ENCODE peak calls at places on chromosomes 11 and 22, in six cellular contexts. N is H54, Z is COR-L47, W is NCI-H1105 treated with DMSO at 0.1 percent for 48 hours, K is astrocyte of the spinal cord, P is posterior vena cava. E is an unnamed sample.

GRCh38 chr11:33309118-33309517 is 51.9 kb downstream of the HIPK3 start:
- DNase-seq in N (no peak), Z (no peak), W (no peak), K (no peak), P (no peak), E (no peak)

GRCh38 chr11:10779086-10779485 is 28.0 kb downstream of the CTR9 start:
- DNase-seq in N (no peak), Z (no peak), W (no peak), K (no peak), P (no peak), E (no peak)

GRCh38 chr22:37263966-37264887 is 18.1 kb upstream of the CYTH4 start:
- DNase-seq in N (no peak), Z (no peak), W (no peak), K (no peak), P (peak; percentile 45), E (no peak)

GRCh38 chr11:94638278-94638901 is 71.2 kb downstream of the PIWIL4 start:
- DNase-seq in N (no peak), Z (no peak), W (no peak), K (peak; percentile 30), P (no peak), E (no peak)

GRCh38 chr11:2581931-2582435 is 117.8 kb downstream of the KCNQ1OT1 start:
- DNase-seq in N (no peak), Z (no peak), W (no peak), K (no peak), P (peak; percentile 68), E (no peak)

GRCh38 chr11:70397983-70398833 is at the start of gene CTTN:
- DNase-seq in N (peak; percentile 81), Z (peak; percentile 90), W (peak; percentile 85), K (peak; percentile 88), P (peak; percentile 94), E (peak; percentile 51)

GRCh38 chr11:131670876-131671275 is 300.5 kb downstream of the NTM start:
- DNase-seq in N (no peak), Z (no peak), W (no peak), K (no peak), P (peak; percentile 51), E (no peak)

GRCh38 chr11:132095230-132096165 is 725.1 kb downstream of the NTM start:
- DNase-seq in N (no peak), Z (no peak), W (no peak), K (no peak), P (no peak), E (no peak)

GRCh38 chr11:101363706-101364275 is 220.0 kb downstream of the TRPC6 start:
- DNase-seq in N (no peak), Z (no peak), W (no peak), K (no peak), P (no peak), E (no peak)

GRCh38 chr11:11038339-11039248 is 180.7 kb upstream of the ZBED5 start:
- DNase-seq in N (no peak), Z (no peak), W (no peak), K (no peak), P (no peak), E (no peak)

GRCh38 chr11:41245704-41246398 is 213.6 kb downstream of the LRRC4C start:
- DNase-seq in N (no peak), Z (no peak), W (no peak), K (no peak), P (peak; percentile 55), E (no peak)

GRCh38 chr11:57547854-57548377 is 10.5 kb downstream of the SMTNL1 start:
- DNase-seq in N (no peak), Z (no peak), W (no peak), K (no peak), P (no peak), E (no peak)

GRCh38 chr11:45185228-45185729 is 38.8 kb downstream of the PRDM11 start:
- DNase-seq in N (no peak), Z (no peak), W (no peak), K (no peak), P (no peak), E (no peak)

GRCh38 chr11:32210601-32211000 is 119.7 kb downstream of the RCN1 start:
- DNase-seq in N (peak; percentile 60), Z (no peak), W (no peak), K (peak; percentile 13), P (no peak), E (no peak)

GRCh38 chr11:75499423-75500305 is 26.1 kb downstream of the GDPD5 start:
- DNase-seq in N (peak; percentile 89), Z (no peak), W (no peak), K (peak; percentile 92), P (peak; percentile 92), E (no peak)

GRCh38 chr11:111688028-111688427 is 78.2 kb downstream of the PPP2R1B start:
- DNase-seq in N (no peak), Z (no peak), W (no peak), K (no peak), P (no peak), E (no peak)

GRCh38 chr11:102807921-102808320 is 10.0 kb upstream of the MMP1 start:
- DNase-seq in N (no peak), Z (peak; percentile 11), W (peak; percentile 39), K (peak; percentile 32), P (no peak), E (no peak)

GRCh38 chr22:44031111-44031963 is 7.2 kb downstream of the PARVB start:
- DNase-seq in N (no peak), Z (no peak), W (no peak), K (no peak), P (no peak), E (no peak)

GRCh38 chr11:71125150-71125549 is 127.2 kb downstream of the SHANK2 start:
- DNase-seq in N (no peak), Z (no peak), W (no peak), K (no peak), P (no peak), E (no peak)

GRCh38 chr11:126969865-126970479 is 30.6 kb downstream of the KIRREL3 start:
- DNase-seq in N (no peak), Z (peak; percentile 45), W (peak; percentile 14), K (peak; percentile 61), P (no peak), E (no peak)

GRCh38 chr22:19287076-19287724 is 4.3 kb downstream of the CLTCL1 start:
- DNase-seq in N (no peak), Z (peak; percentile 83), W (peak; percentile 92), K (peak; percentile 73), P (no peak), E (no peak)

GRCh38 chr11:82701847-82702520 is 31.7 kb downstream of the FAM181B start:
- DNase-seq in N (peak; percentile 35), Z (peak; percentile 55), W (peak; percentile 78), K (peak; percentile 45), P (no peak), E (no peak)